ENCODE peak calls at places on chromosomes 13 and 19, in four cellular contexts. One of them, this sample, is unnamed.

GRCh38 chr13:90622547-90622946 is 724.9 kb upstream of the MIR17HG start:
- DNase-seq in Panc1: no peak
- DNase-seq in neural crest cell: no peak
- DNase-seq in Calu3: no peak
- DNase-seq in this sample: no peak

GRCh38 chr13:23673354-23673753 is 103.1 kb downstream of the TNFRSF19 start:
- DNase-seq in neural crest cell: no peak
- DNase-seq in Panc1: no peak
- DNase-seq in Calu3: no peak
- DNase-seq in this sample: no peak

GRCh38 chr13:98141091-98141490 is 1.8 kb upstream of the FARP1 start:
- DNase-seq in Panc1: no peak
- DNase-seq in neural crest cell: no peak
- DNase-seq in Calu3: no peak
- DNase-seq in this sample: no peak

GRCh38 chr19:51514866-51515481 is 13.4 kb upstream of the SIGLEC12 start:
- DNase-seq in Calu3: peak
- DNase-seq in neural crest cell: peak
- DNase-seq in Panc1: peak
- DNase-seq in this sample: peak

GRCh38 chr19:1969176-1970002 is 28.4 kb downstream of the CSNK1G2 start:
- DNase-seq in Calu3: no peak
- DNase-seq in Panc1: no peak
- DNase-seq in neural crest cell: no peak
- DNase-seq in this sample: no peak

GRCh38 chr13:38804536-38804935 is 117.7 kb downstream of the FREM2 start:
- DNase-seq in neural crest cell: no peak
- DNase-seq in Calu3: peak
- DNase-seq in Panc1: no peak
- DNase-seq in this sample: no peak

GRCh38 chr19:2087621-2088100 is 8.5 kb downstream of the MOB3A start:
- DNase-seq in neural crest cell: no peak
- DNase-seq in Calu3: no peak
- DNase-seq in Panc1: no peak
- DNase-seq in this sample: no peak

GRCh38 chr13:78102121-78102677 is 183.6 kb upstream of the EDNRB start:
- DNase-seq in Panc1: no peak
- DNase-seq in Calu3: no peak
- DNase-seq in neural crest cell: no peak
- DNase-seq in this sample: no peak

GRCh38 chr19:17933414-17934129 is 757 bp downstream of the CCDC124 start:
- DNase-seq in neural crest cell: no peak
- DNase-seq in Panc1: no peak
- DNase-seq in Calu3: no peak
- DNase-seq in this sample: no peak

GRCh38 chr19:37990362-37990761 is 83.4 kb downstream of the SIPA1L3 start:
- DNase-seq in neural crest cell: no peak
- DNase-seq in Calu3: no peak
- DNase-seq in Panc1: no peak
- DNase-seq in this sample: no peak

GRCh38 chr19:41428481-41428859 is 1.3 kb upstream of the B3GNT8 start:
- DNase-seq in Panc1: no peak
- DNase-seq in neural crest cell: no peak
- DNase-seq in Calu3: no peak
- DNase-seq in this sample: no peak

GRCh38 chr13:30906411-30906990 is 430 bp downstream of the MEDAG start:
- DNase-seq in neural crest cell: peak
- DNase-seq in Panc1: no peak
- DNase-seq in Calu3: peak
- DNase-seq in this sample: peak

GRCh38 chr19:53896682-53897081 is 12.4 kb upstream of the CACNG7 start:
- DNase-seq in Calu3: no peak
- DNase-seq in neural crest cell: no peak
- DNase-seq in Panc1: no peak
- DNase-seq in this sample: no peak

GRCh38 chr13:51797664-51798488 is 6.1 kb downstream of the DHRS12 start:
- DNase-seq in Calu3: peak
- DNase-seq in neural crest cell: no peak
- DNase-seq in Panc1: no peak
- DNase-seq in this sample: peak

GRCh38 chr19:29540128-29540527 is 14.3 kb downstream of the VSTM2B start:
- DNase-seq in neural crest cell: no peak
- DNase-seq in Panc1: no peak
- DNase-seq in Calu3: no peak
- DNase-seq in this sample: no peak

GRCh38 chr19:13610042-13610691 is 103.9 kb upstream of the CACNA1A start:
- DNase-seq in neural crest cell: no peak
- DNase-seq in Calu3: peak
- DNase-seq in Panc1: no peak
- DNase-seq in this sample: no peak
- TF ChIP-seq CTCF in neural crest cell: no peak
- TF ChIP-seq CTCF in Calu3: no peak
- TF ChIP-seq CTCF in Panc1: no peak
- TF ChIP-seq CTCF in this sample: no peak

GRCh38 chr13:44917589-44918322 is 71.5 kb downstream of the NUFIP1 start:
- DNase-seq in Calu3: peak
- DNase-seq in neural crest cell: peak
- DNase-seq in Panc1: peak
- DNase-seq in this sample: peak
- TF ChIP-seq CTCF in Calu3: peak
- TF ChIP-seq CTCF in neural crest cell: peak
- TF ChIP-seq CTCF in Panc1: no peak
- TF ChIP-seq CTCF in this sample: peak

GRCh38 chr19:44757735-44758505 is 9.4 kb downstream of the BCL3 start:
- DNase-seq in neural crest cell: peak
- DNase-seq in Panc1: no peak
- DNase-seq in Calu3: no peak
- DNase-seq in this sample: peak
- TF ChIP-seq CTCF in neural crest cell: no peak
- TF ChIP-seq CTCF in Panc1: no peak
- TF ChIP-seq CTCF in Calu3: no peak
- TF ChIP-seq CTCF in this sample: no peak

DNA sequence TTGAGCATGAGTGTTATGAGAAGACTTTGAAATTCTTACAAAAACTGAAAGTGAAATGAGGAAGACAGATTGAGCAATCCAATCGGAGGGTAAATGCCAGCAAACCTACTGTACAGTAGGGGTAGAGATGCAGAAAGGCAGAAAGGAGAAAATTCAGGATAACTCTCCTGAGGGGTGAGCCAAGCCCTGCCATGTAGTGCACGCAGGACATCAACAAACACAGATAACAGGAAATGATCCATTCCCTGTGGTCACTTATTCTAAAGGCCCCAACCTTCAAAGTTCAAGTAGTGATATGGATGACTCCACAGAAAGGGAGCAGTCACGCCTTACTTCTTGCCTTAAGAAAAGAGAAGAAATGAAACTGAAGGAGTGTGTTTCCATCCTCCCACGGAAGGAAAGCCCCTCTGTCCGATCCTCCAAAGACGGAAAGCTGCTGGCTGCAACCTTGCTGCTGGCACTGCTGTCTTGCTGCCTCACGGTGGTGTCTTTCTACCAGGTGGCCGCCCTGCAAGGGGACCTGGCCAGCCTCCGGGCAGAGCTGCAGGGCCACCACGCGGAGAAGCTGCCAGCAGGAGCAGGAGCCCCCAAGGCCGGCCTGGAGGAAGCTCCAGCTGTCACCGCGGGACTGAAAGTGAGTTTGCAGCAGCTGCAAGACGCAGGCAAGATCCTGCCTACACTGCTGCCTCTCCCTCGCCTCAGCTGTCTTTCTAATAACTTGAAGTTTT is at the start of gene TNFSF13B:
- DNase-seq in Panc1: no peak
- DNase-seq in Calu3: peak
- DNase-seq in neural crest cell: no peak
- DNase-seq in this sample: peak
- TF ChIP-seq CTCF in Panc1: no peak
- TF ChIP-seq CTCF in Calu3: no peak
- TF ChIP-seq CTCF in neural crest cell: no peak
- TF ChIP-seq CTCF in this sample: no peak

GRCh38 chr19:13574933-13575332 is 68.7 kb upstream of the CACNA1A start:
- DNase-seq in Calu3: no peak
- DNase-seq in Panc1: no peak
- DNase-seq in neural crest cell: peak
- DNase-seq in this sample: no peak
- TF ChIP-seq CTCF in Calu3: no peak
- TF ChIP-seq CTCF in Panc1: peak
- TF ChIP-seq CTCF in neural crest cell: no peak
- TF ChIP-seq CTCF in this sample: no peak

GRCh38 chr19:23439623-23440022 is 44.4 kb upstream of the ZNF91 start:
- DNase-seq in neural crest cell: no peak
- DNase-seq in Calu3: no peak
- DNase-seq in Panc1: no peak
- DNase-seq in this sample: no peak

GRCh38 chr19:23440207-23440606 is 44.9 kb upstream of the ZNF91 start:
- DNase-seq in neural crest cell: no peak
- DNase-seq in Calu3: no peak
- DNase-seq in Panc1: no peak
- DNase-seq in this sample: no peak

GRCh38 chr19:23437901-23438300 is 42.6 kb upstream of the ZNF91 start:
- DNase-seq in Calu3: no peak
- DNase-seq in neural crest cell: no peak
- DNase-seq in Panc1: no peak
- DNase-seq in this sample: no peak

GRCh38 chr19:23436944-23437343 is 41.7 kb upstream of the ZNF91 start:
- DNase-seq in Panc1: no peak
- DNase-seq in neural crest cell: no peak
- DNase-seq in Calu3: no peak
- DNase-seq in this sample: no peak

GRCh38 chr19:23436318-23436717 is 41.0 kb upstream of the ZNF91 start:
- DNase-seq in Calu3: no peak
- DNase-seq in neural crest cell: no peak
- DNase-seq in Panc1: no peak
- DNase-seq in this sample: no peak
- TF ChIP-seq CTCF in Calu3: no peak
- TF ChIP-seq CTCF in neural crest cell: peak
- TF ChIP-seq CTCF in Panc1: peak
- TF ChIP-seq CTCF in this sample: no peak